ENCODE peak calls at places on chromosomes 5 and 9, in ten cellular contexts. G, Q, A, I, Y, W, Z, U, X and K are unnamed samples.

GRCh38 chr9:91374939-91375338 is 13.2 kb upstream of the AUH start:
- DNase-seq in A (no peak), U (no peak), Z (no peak), X (no peak), I (no peak), W (no peak), Q (no peak), G (no peak), Y (no peak), K (no peak)

GRCh38 chr5:153476767-153477166 is 13.7 kb upstream of the GRIA1 start:
- DNase-seq in Y (peak), G (peak), W (no peak), I (no peak), A (no peak), Z (no peak), U (no peak), Q (peak), X (no peak), K (no peak)

GRCh38 chr5:52693279-52693678 is 94.4 kb upstream of the ITGA1 start:
- DNase-seq in W (no peak), U (no peak), Q (no peak), G (peak), A (peak), I (no peak), X (peak), Y (no peak), Z (no peak), K (peak)

GRCh38 chr5:92328584-92329259 is 945.6 kb upstream of the ARRDC3 start:
- DNase-seq in X (no peak), Z (no peak), I (no peak), Q (no peak), G (no peak), W (no peak), U (no peak), A (no peak), Y (no peak), K (no peak)

GRCh38 chr5:123511290-123511647 is 708 bp upstream of the CSNK1G3 start:
- DNase-seq in U (no peak), X (no peak), W (no peak), Y (no peak), Z (no peak), A (peak), Q (peak), I (no peak), G (no peak), K (no peak)

GRCh38 chr5:18732556-18733479 is 1098.6 kb downstream of the TAF11L14 start:
- DNase-seq in Z (no peak), G (no peak), A (no peak), Q (no peak), U (no peak), I (no peak), X (no peak), Y (no peak), W (no peak), K (peak)

GRCh38 chr9:122001491-122002201 is 91.5 kb downstream of the TTLL11 start:
- DNase-seq in X (no peak), U (peak), Q (no peak), W (no peak), G (peak), A (no peak), I (no peak), Z (no peak), Y (no peak), K (no peak)

GRCh38 chr9:136671646-136672430 is 9.1 kb downstream of the EGFL7 start:
- DNase-seq in G (no peak), Y (no peak), Q (no peak), W (no peak), X (no peak), A (peak), Z (peak), I (no peak), U (no peak), K (peak)

GRCh38 chr9:22008662-22009562 is at the start of gene CDKN2B:
- DNase-seq in Z (peak), Q (no peak), U (peak), A (no peak), X (peak), I (peak), Y (peak), G (no peak), W (peak), K (peak)

GRCh38 chr9:76311576-76311975 is 82.7 kb downstream of the RFK start:
- DNase-seq in Z (no peak), G (no peak), I (no peak), Y (no peak), Q (no peak), X (no peak), A (no peak), W (no peak), U (no peak), K (no peak)

GRCh38 chr9:20315672-20316071 is 306.6 kb downstream of the MLLT3 start:
- DNase-seq in G (no peak), Q (peak), A (no peak), W (no peak), U (no peak), X (no peak), Y (no peak), I (no peak), Z (no peak), K (no peak)

GRCh38 chr5:133959643-133960042 is 8.8 kb downstream of the C5orf15 start:
- DNase-seq in I (no peak), G (no peak), U (no peak), W (no peak), Q (no peak), A (no peak), Y (no peak), X (no peak), Z (no peak), K (no peak)

GRCh38 chr5:89315194-89315593 is 432.2 kb upstream of the MEF2C start:
- DNase-seq in I (no peak), A (no peak), Z (no peak), Y (no peak), W (no peak), G (no peak), U (no peak), Q (no peak), X (no peak), K (no peak)

GRCh38 chr5:150639317-150639738 is 1.1 kb upstream of the SYNPO start:
- DNase-seq in G (no peak), I (no peak), W (no peak), Z (no peak), X (no peak), Y (no peak), Q (no peak), A (no peak), U (no peak), K (no peak)

GRCh38 chr5:150639751-150640150 is 709 bp upstream of the SYNPO start:
- DNase-seq in I (no peak), U (no peak), G (no peak), Y (no peak), A (no peak), Z (no peak), X (no peak), W (no peak), Q (no peak), K (no peak)

GRCh38 chr5:150641826-150642566 is 1.5 kb downstream of the SYNPO start:
- DNase-seq in Z (no peak), A (no peak), W (no peak), G (no peak), U (no peak), Y (no peak), Q (no peak), I (no peak), X (no peak), K (no peak)

GRCh38 chr5:150641006-150641570 is 628 bp downstream of the SYNPO start:
- DNase-seq in Q (no peak), I (no peak), Z (no peak), A (peak), G (peak), Y (no peak), X (no peak), W (no peak), U (peak), K (no peak)

DNA sequence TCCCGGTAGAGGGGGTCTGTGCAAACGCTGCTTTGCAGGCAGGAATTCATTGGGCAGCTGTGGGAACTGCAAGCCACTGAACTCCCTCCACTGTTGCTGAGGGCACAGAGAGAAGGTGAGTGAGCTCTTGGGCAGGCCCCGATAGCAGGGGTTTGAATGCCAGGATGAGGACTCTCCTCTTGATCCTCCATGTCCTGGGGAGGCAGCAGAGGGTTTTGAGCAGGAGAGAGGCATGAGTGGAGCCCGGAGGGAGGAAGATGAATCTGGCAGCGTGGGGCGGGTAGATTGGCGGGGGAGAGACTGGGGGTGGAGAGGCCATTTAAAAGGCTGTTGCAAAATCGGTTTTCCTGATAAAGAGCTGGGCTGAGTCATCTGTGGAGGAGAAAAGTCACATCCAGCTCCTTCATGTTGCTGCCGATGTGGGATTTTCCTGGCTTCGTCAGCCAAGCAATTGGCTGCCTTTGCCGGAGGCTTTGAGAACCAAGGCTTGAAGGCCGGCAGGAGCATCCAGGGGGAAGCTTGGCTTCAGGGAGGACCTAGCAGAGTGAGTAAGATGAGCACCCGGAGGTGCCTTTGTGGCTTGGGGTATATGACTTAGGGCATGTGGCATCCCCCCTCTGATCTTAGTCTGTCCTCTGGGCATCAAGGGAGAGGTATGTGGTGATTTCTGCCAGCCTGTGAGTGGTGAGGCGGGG is at the start of gene SYNPO:
- DNase-seq in W (no peak), Y (no peak), Q (peak), X (peak), U (peak), Z (no peak), I (no peak), G (peak), A (peak), K (no peak)
- TF ChIP-seq POLR2A in W (no peak), Y (no peak), Q (peak), X (no peak), U (no peak), Z (no peak), I (no peak), G (no peak), A (no peak), K (no peak)

GRCh38 chr5:150946351-150946905 is 41.6 kb upstream of the ZNF300 start:
- DNase-seq in Q (no peak), I (peak), Z (no peak), W (peak), U (peak), Y (no peak), G (no peak), X (peak), A (no peak), K (no peak)
- TF ChIP-seq POLR2A in Q (no peak), I (no peak), Z (no peak), W (no peak), U (no peak), Y (no peak), G (no peak), X (no peak), A (no peak), K (no peak)

GRCh38 chr5:141878186-141878770 is at the start of gene PCDH1:
- DNase-seq in X (no peak), Q (peak), A (no peak), U (no peak), W (no peak), Z (no peak), Y (no peak), I (no peak), G (peak), K (peak)
- TF ChIP-seq POLR2A in X (no peak), Q (no peak), A (no peak), U (no peak), W (no peak), Z (no peak), Y (no peak), I (no peak), G (no peak), K (no peak)

GRCh38 chr5:58127486-58128220 is 332.2 kb downstream of the PLK2 start:
- DNase-seq in X (no peak), Q (no peak), G (peak), Y (no peak), W (no peak), I (no peak), A (no peak), Z (no peak), U (no peak), K (no peak)

GRCh38 chr5:58122157-58122556 is 337.7 kb downstream of the PLK2 start:
- DNase-seq in Z (no peak), I (no peak), X (no peak), U (no peak), Q (no peak), W (no peak), A (no peak), Y (no peak), G (no peak), K (no peak)

GRCh38 chr5:58127132-58127485 is 332.8 kb downstream of the PLK2 start:
- DNase-seq in U (no peak), Z (no peak), X (no peak), Y (no peak), A (no peak), Q (no peak), W (no peak), I (no peak), G (no peak), K (no peak)

GRCh38 chr5:58122993-58123392 is 336.9 kb downstream of the PLK2 start:
- DNase-seq in Z (no peak), U (no peak), G (no peak), I (no peak), Y (no peak), X (no peak), Q (no peak), A (no peak), W (no peak), K (no peak)

GRCh38 chr5:58123501-58123900 is 336.4 kb downstream of the PLK2 start:
- DNase-seq in W (no peak), U (no peak), G (no peak), Y (no peak), X (no peak), Q (no peak), A (no peak), I (no peak), Z (no peak), K (no peak)
- TF ChIP-seq POLR2A in W (no peak), U (no peak), G (no peak), Y (no peak), X (no peak), Q (no peak), A (no peak), I (no peak), Z (no peak), K (no peak)

DNA sequence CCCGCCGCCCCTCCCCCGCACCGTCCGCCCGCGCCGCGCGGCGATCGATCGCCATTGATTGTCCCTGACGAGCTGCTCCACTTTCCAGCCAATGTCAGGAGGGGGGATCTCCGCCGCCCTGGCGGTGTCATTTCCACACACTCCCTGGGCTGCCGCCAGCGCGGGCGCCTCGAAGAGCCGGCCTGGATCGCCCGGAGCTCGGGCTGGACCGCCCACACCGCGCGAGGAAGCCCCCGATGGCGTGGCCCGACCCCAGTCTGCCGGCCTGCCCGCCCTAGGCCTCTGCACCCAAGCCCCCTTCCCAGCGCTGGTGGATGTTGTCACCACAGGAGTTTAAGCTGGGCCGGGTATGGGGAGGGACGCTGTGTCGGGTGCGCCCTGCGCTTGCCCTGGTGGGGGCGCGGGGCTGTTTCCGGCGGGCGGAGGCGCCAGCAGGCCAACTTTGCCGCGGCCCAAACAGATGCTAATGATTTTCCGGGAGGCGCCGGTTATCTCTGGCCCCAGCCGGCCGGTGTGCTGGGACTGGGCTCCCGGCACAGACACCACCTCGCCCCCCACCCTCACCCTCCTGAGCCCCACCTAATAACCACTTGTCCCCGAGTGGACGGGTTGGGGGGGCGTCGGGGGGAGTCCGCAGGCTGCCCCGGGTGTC is 10.6 kb upstream of the CXXC5 start:
- DNase-seq in A (peak), Y (no peak), Q (peak), U (peak), I (peak), G (no peak), Z (peak), X (peak), W (peak), K (peak)
- TF ChIP-seq POLR2A in A (no peak), Y (no peak), Q (peak), U (peak), I (no peak), G (no peak), Z (no peak), X (no peak), W (no peak), K (peak)